ENCODE peak calls at places on chromosomes 7 and 10, in four cellular contexts. N is HepG2, R is K562, D is GM12878. O is an unnamed sample.

GRCh38 chr10:120990831-120991230 is 139.7 kb downstream of the WDR11 start:
- DNase-seq in D (no peak), R (no peak), N (no peak), O (no peak)

GRCh38 chr7:24931787-24932186 is 48.2 kb downstream of the OSBPL3 start:
- DNase-seq in D (no peak), R (peak), N (no peak), O (no peak)

GRCh38 chr7:75639071-75639892 is 99.5 kb downstream of the HIP1 start:
- DNase-seq in R (peak), D (no peak), N (no peak), O (peak)

GRCh38 chr7:29071203-29071804 is 75.0 kb downstream of the CPVL start:
- DNase-seq in D (no peak), R (no peak), N (no peak), O (no peak)

GRCh38 chr7:22791204-22792158 is 31.2 kb downstream of the TOMM7 start:
- DNase-seq in N (no peak), R (no peak), D (no peak), O (no peak)

GRCh38 chr7:84799131-84799530 is 387.7 kb downstream of the SEMA3D start:
- DNase-seq in D (no peak), N (no peak), R (no peak), O (no peak)

GRCh38 chr7:23334482-23335056 is 35.4 kb downstream of the MALSU1 start:
- DNase-seq in R (peak), N (peak), D (no peak), O (no peak)

GRCh38 chr7:77157446-77157845 is 35.0 kb downstream of the CCDC146 start:
- DNase-seq in D (peak), R (no peak), N (no peak), O (no peak)

GRCh38 chr7:123637878-123638277 is 17.8 kb upstream of the LMOD2 start:
- DNase-seq in D (no peak), R (no peak), N (no peak), O (no peak)

GRCh38 chr7:92831716-92832622 is 4.4 kb downstream of the CDK6 start:
- DNase-seq in N (peak), R (no peak), D (no peak), O (no peak)

GRCh38 chr7:37495574-37496184 is 47.0 kb upstream of the ELMO1 start:
- DNase-seq in D (no peak), R (peak), N (peak), O (no peak)

GRCh38 chr10:16521311-16522016 is at the start of gene C1QL3:
- DNase-seq in D (no peak), R (no peak), N (no peak), O (peak)

GRCh38 chr7:36048141-36048901 is 104.7 kb upstream of the EEPD1 start:
- DNase-seq in R (no peak), N (no peak), D (no peak), O (no peak)

GRCh38 chr7:145036592-145037386 is 200.9 kb upstream of the TPK1 start:
- DNase-seq in N (peak), R (peak), D (peak), O (peak)

GRCh38 chr10:90378524-90379076 is 479.2 kb downstream of the HTR7 start:
- DNase-seq in D (no peak), R (no peak), N (no peak), O (no peak)

GRCh38 chr10:102302611-102303010 is 57.3 kb downstream of the GBF1 start:
- DNase-seq in R (no peak), N (no peak), D (no peak), O (no peak)

GRCh38 chr7:142508251-142508650 is 241.0 kb upstream of the PRSS1 start:
- DNase-seq in D (no peak), R (no peak), N (no peak), O (no peak)

GRCh38 chr7:82105463-82105862 is 335.6 kb upstream of the HGF start:
- DNase-seq in N (no peak), D (no peak), R (no peak), O (no peak)

GRCh38 chr7:122137291-122138077 is 6.6 kb downstream of the AASS start:
- DNase-seq in R (no peak), N (no peak), D (no peak), O (no peak)

GRCh38 chr10:44948713-44949112 is 10.9 kb upstream of the RASSF4 start:
- DNase-seq in N (no peak), D (no peak), R (no peak), O (no peak)

GRCh38 chr7:37782166-37782565 is 66.2 kb upstream of the NME8 start:
- DNase-seq in R (no peak), N (no peak), D (no peak), O (no peak)

GRCh38 chr7:37765872-37766525 is 82.4 kb upstream of the NME8 start:
- DNase-seq in D (peak), N (no peak), R (no peak), O (no peak)

GRCh38 chr10:43644252-43644651 is 4.4 kb downstream of the ZNF32 start:
- DNase-seq in R (no peak), N (no peak), D (no peak), O (no peak)

GRCh38 chr10:117339569-117339968 is 35.7 kb downstream of the PDZD8 start:
- DNase-seq in R (no peak), D (no peak), N (no peak), O (no peak)

GRCh38 chr10:117345143-117345542 is 30.1 kb downstream of the PDZD8 start:
- DNase-seq in N (no peak), D (no peak), R (no peak), O (no peak)

GRCh38 chr10:117341061-117341460 is 34.2 kb downstream of the PDZD8 start:
- DNase-seq in D (no peak), N (no peak), R (no peak), O (no peak)

GRCh38 chr10:117339979-117340378 is 35.3 kb downstream of the PDZD8 start:
- DNase-seq in N (no peak), R (no peak), D (no peak), O (no peak)

GRCh38 chr10:117342638-117343037 is 32.6 kb downstream of the PDZD8 start:
- DNase-seq in D (no peak), R (no peak), N (no peak), O (no peak)
- TF ChIP-seq NR2C2 in D (no peak), R (no peak), N (no peak), O (no peak)

GRCh38 chr10:47076949-47077348 is 165.7 kb downstream of the PTPN20 start:
- DNase-seq in D (no peak), R (no peak), N (no peak), O (no peak)
- TF ChIP-seq NR2C2 in D (no peak), R (no peak), N (no peak), O (no peak)

GRCh38 chr10:123635745-123636144 is 30.4 kb upstream of the GPR26 start:
- DNase-seq in R (no peak), N (no peak), D (no peak), O (no peak)
- TF ChIP-seq NR2C2 in R (no peak), N (no peak), D (no peak), O (no peak)

DNA sequence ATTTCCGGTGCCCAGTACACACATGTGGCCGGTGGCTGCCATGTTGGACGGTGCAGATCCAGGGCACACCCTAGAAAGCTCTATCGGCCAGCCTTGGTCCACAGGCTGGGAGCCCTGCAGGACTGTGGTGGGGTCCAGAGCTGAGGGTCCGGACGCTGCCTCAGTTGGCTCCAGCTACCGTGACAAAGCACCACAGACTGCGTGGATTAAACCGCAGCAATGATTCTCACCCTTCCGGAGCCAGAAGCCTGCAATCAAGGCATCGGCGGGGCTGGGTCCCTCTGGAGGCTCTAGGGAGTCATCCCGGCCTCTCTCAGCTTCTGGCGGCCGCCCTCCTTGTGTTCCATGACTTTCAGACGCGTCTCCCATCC is 50.1 kb downstream of the PDGFA start:
- DNase-seq in R (no peak), N (no peak), D (no peak), O (no peak)
- TF ChIP-seq NR2C2 in R (no peak), N (no peak), D (no peak), O (no peak)

GRCh38 chr7:2734761-2735571 is 47.0 kb downstream of the AMZ1 start:
- DNase-seq in D (no peak), N (no peak), R (peak), O (peak)
- TF ChIP-seq NR2C2 in D (no peak), N (no peak), R (no peak), O (no peak)

GRCh38 chr7:134565643-134566136 is 16.8 kb downstream of the AKR1B15 start:
- DNase-seq in N (no peak), R (no peak), D (no peak), O (no peak)
- TF ChIP-seq NR2C2 in N (no peak), R (no peak), D (no peak), O (no peak)

GRCh38 chr10:59708816-59709471 is 706 bp downstream of the SLC16A9 start:
- DNase-seq in D (no peak), R (peak), N (no peak), O (peak)
- TF ChIP-seq NR2C2 in D (no peak), R (no peak), N (no peak), O (no peak)

GRCh38 chr10:97433430-97434001 is 7.5 kb downstream of the PGAM1 start:
- DNase-seq in D (no peak), N (no peak), R (no peak), O (no peak)

GRCh38 chr10:97426776-97427570 is 982 bp downstream of the PGAM1 start:
- DNase-seq in R (peak), D (no peak), N (no peak), O (no peak)

GRCh38 chr10:97425964-97426775 is at the start of gene PGAM1:
- DNase-seq in N (peak), D (peak), R (peak), O (peak)

GRCh38 chr10:97427571-97428179 is 1.7 kb downstream of the PGAM1 start:
- DNase-seq in N (peak), D (no peak), R (peak), O (peak)

GRCh38 chr10:97428572-97428981 is 2.6 kb downstream of the PGAM1 start:
- DNase-seq in N (no peak), D (no peak), R (peak), O (no peak)
- TF ChIP-seq NR2C2 in N (no peak), D (no peak), R (peak), O (no peak)

GRCh38 chr10:118590334-118590733 is 5.1 kb downstream of the PRLHR start:
- DNase-seq in N (no peak), D (no peak), R (no peak), O (no peak)
- TF ChIP-seq NR2C2 in N (no peak), D (no peak), R (no peak), O (no peak)

DNA sequence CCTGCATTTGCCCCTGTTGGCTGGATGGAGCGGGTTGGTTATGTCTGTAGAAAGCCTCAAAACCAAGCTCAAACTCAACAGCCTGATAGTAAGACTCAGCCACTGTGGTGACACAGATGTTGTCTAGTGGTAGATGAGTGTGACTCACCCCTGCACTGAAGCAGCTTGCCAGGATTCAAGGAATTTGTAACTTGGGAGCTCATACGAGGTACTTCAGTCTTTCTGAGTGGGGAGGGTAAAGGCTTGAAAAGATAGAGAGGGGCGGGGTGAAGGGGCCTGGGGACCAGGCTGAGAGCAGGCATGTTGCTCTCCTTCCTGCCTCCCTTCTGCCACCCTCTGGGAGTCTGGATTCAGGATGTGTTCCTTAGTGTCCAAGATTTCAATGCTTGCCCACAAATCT is 22.9 kb upstream of the AQP1 start:
- DNase-seq in N (no peak), R (no peak), D (no peak), O (no peak)
- TF ChIP-seq NR2C2 in N (no peak), R (no peak), D (no peak), O (no peak)